ENCODE peak calls at places on chromosomes 1 and 21, in nine cellular contexts. W, L, R, G, O, F, X, K and N are unnamed samples.

GRCh38 chr1:79859212-79859948 is 852.9 kb upstream of the ADGRL4 start:
- DNase-seq in F (peak), L (no peak), G (no peak), O (peak), W (no peak), X (no peak), R (no peak), K (no peak), N (peak)

GRCh38 chr1:216310776-216311175 is 112.5 kb downstream of the USH2A start:
- DNase-seq in W (no peak), L (no peak), O (peak), F (peak), G (no peak), X (no peak), R (no peak), K (no peak), N (peak)

GRCh38 chr1:156860113-156860638 is 489 bp upstream of the NTRK1 start:
- DNase-seq in W (no peak), L (no peak), O (peak), G (no peak), K (peak), F (peak), X (no peak), R (peak), N (peak)

GRCh38 chr1:193185206-193185605 is 1.2 kb downstream of the B3GALT2 start:
- DNase-seq in F (no peak), O (no peak), W (no peak), G (no peak), K (no peak), X (no peak), R (no peak), L (no peak), N (no peak)

GRCh38 chr1:172163479-172164215 is 256.8 kb upstream of the C1orf105 start:
- DNase-seq in K (no peak), O (peak), F (no peak), W (no peak), G (no peak), L (no peak), R (no peak), X (no peak), N (no peak)

GRCh38 chr1:82819234-82819633 is 1018.5 kb downstream of the ADGRL2 start:
- DNase-seq in L (no peak), X (no peak), K (peak), R (no peak), W (no peak), F (no peak), O (no peak), G (no peak), N (no peak)

GRCh38 chr1:43507296-43508295 is 23.1 kb upstream of the PTPRF start:
- DNase-seq in F (no peak), X (no peak), G (peak), O (no peak), W (no peak), L (no peak), R (no peak), K (no peak), N (no peak)

GRCh38 chr1:115791816-115792215 is 23.3 kb upstream of the CASQ2 start:
- DNase-seq in X (no peak), L (no peak), K (no peak), W (no peak), O (no peak), G (no peak), R (no peak), F (no peak), N (peak)

GRCh38 chr21:45823100-45823681 is 158.4 kb upstream of the COL6A1 start:
- DNase-seq in K (no peak), W (no peak), F (no peak), R (no peak), O (no peak), X (no peak), L (no peak), G (peak), N (no peak)

GRCh38 chr1:33120436-33121231 is 39.7 kb downstream of the AZIN2 start:
- DNase-seq in G (peak), W (no peak), K (no peak), R (no peak), L (no peak), O (no peak), F (peak), X (no peak), N (peak)

GRCh38 chr21:41726970-41727783 is 39.7 kb downstream of the RIPK4 start:
- DNase-seq in O (peak), W (no peak), L (peak), K (no peak), G (peak), X (no peak), R (no peak), F (peak), N (peak)

GRCh38 chr1:32754282-32755097 is 51.9 kb upstream of the SYNC start:
- DNase-seq in K (peak), W (no peak), O (no peak), F (peak), R (peak), G (peak), X (no peak), L (no peak), N (peak)

GRCh38 chr1:162590686-162591085 is 29.2 kb downstream of the UAP1 start:
- DNase-seq in X (no peak), O (no peak), L (no peak), R (no peak), W (no peak), F (no peak), G (no peak), K (no peak), N (no peak)

GRCh38 chr21:22421416-22422190 is 1423.4 kb downstream of the NCAM2 start:
- DNase-seq in L (no peak), W (no peak), X (no peak), K (no peak), F (no peak), O (no peak), R (no peak), G (no peak), N (no peak)

GRCh38 chr1:218494000-218494399 is 148.9 kb downstream of the TGFB2 start:
- DNase-seq in G (no peak), R (no peak), O (no peak), F (no peak), X (no peak), W (no peak), K (no peak), L (no peak), N (no peak)

GRCh38 chr1:117017648-117018047 is 16.1 kb downstream of the CD101 start:
- DNase-seq in F (no peak), X (no peak), W (no peak), G (no peak), L (peak), K (no peak), O (no peak), R (no peak), N (no peak)

GRCh38 chr1:12696658-12697057 is 19.3 kb upstream of the AADACL3 start:
- DNase-seq in O (no peak), R (no peak), W (no peak), F (no peak), K (no peak), G (no peak), L (no peak), X (no peak), N (no peak)

GRCh38 chr1:173168941-173169340 is 38.2 kb downstream of the TNFSF4 start:
- DNase-seq in L (no peak), W (no peak), F (no peak), G (no peak), R (no peak), X (no peak), O (no peak), K (no peak), N (peak)

GRCh38 chr1:107559881-107560280 is 405.1 kb downstream of the VAV3 start:
- DNase-seq in X (no peak), G (no peak), R (no peak), L (no peak), O (no peak), W (no peak), F (peak), K (no peak), N (peak)

GRCh38 chr1:44436401-44437394 is 31.6 kb downstream of the RNF220 start:
- DNase-seq in X (no peak), K (no peak), F (no peak), O (no peak), L (no peak), R (no peak), W (no peak), G (no peak), N (no peak)

GRCh38 chr1:44811714-44812151 is 3.4 kb downstream of the BTBD19 start:
- DNase-seq in F (no peak), L (peak), W (no peak), K (no peak), X (no peak), G (peak), O (peak), R (no peak), N (no peak)

GRCh38 chr1:77282187-77282865 is 507 bp downstream of the AK5 start:
- DNase-seq in F (peak), K (peak), G (no peak), W (peak), R (peak), O (peak), X (no peak), L (peak), N (peak)

GRCh38 chr1:203351037-203351625 is at the start of gene FMOD:
- DNase-seq in K (peak), L (peak), F (no peak), X (no peak), O (peak), W (no peak), R (no peak), G (peak), N (no peak)

GRCh38 chr1:185409763-185410528 is 92.9 kb upstream of the IVNS1ABP start:
- DNase-seq in F (no peak), O (no peak), R (no peak), W (no peak), L (no peak), K (no peak), X (no peak), G (no peak), N (peak)

GRCh38 chr21:45768741-45769049 is 125.2 kb downstream of the PCBP3 start:
- DNase-seq in O (no peak), F (peak), G (no peak), L (no peak), R (no peak), X (no peak), K (peak), W (no peak), N (no peak)

GRCh38 chr1:93839307-93839706 is 39.7 kb downstream of the DNTTIP2 start:
- DNase-seq in X (no peak), L (no peak), G (no peak), O (peak), F (peak), R (no peak), K (no peak), W (no peak), N (peak)

GRCh38 chr21:44892536-44893277 is 19.2 kb upstream of the PTTG1IP start:
- DNase-seq in G (no peak), X (no peak), L (peak), R (peak), F (peak), O (peak), K (peak), W (no peak), N (peak)